ENCODE peak calls at places on chromosome 15, in ten cellular contexts. W is NCI-H187, E is NCI-H1092, L is T follicular helper cell, S is GM20000, U is amniotic epithelial cell, R is neural progenitor cell, N is T1000, V is T47D, D is NCI-H2171 treated with DMSO at 0.1 percent for 48 hours. O is an unnamed sample.

GRCh38 chr15:70016511-70016994 is 81.2 kb downstream of the TLE3 start:
- DNase-seq in W (no peak), E (no peak), L (no peak), S (peak; percentile 51), U (no peak), R (no peak), N (no peak), V (no peak), D (no peak), O (no peak)

GRCh38 chr15:67769468-67770097 is 55.7 kb upstream of the SKOR1 start:
- DNase-seq in W (no peak), E (no peak), L (no peak), S (no peak), U (no peak), R (no peak), N (no peak), V (no peak), D (peak; percentile 52), O (no peak)

GRCh38 chr15:66785637-66786036 is 83.6 kb downstream of the SMAD6 start:
- DNase-seq in W (no peak), E (no peak), L (no peak), S (no peak), U (peak; percentile 81), R (no peak), N (no peak), V (no peak), D (no peak), O (no peak)

GRCh38 chr15:70793694-70794093 is 30.3 kb upstream of the UACA start:
- DNase-seq in W (no peak), E (no peak), L (no peak), S (no peak), U (no peak), R (no peak), N (no peak), V (no peak), D (no peak), O (no peak)

GRCh38 chr15:56532766-56533455 is 68.0 kb upstream of the MNS1 start:
- DNase-seq in W (peak; percentile 59), E (no peak), L (no peak), S (no peak), U (no peak), R (no peak), N (no peak), V (no peak), D (peak; percentile 93), O (no peak)

GRCh38 chr15:31106495-31107300 is 5.2 kb upstream of the TRPM1 start:
- DNase-seq in W (no peak), E (no peak), L (no peak), S (no peak), U (peak; percentile 80), R (no peak), N (no peak), V (no peak), D (no peak), O (no peak)

GRCh38 chr15:45714501-45715488 is 80.0 kb downstream of the SQOR start:
- DNase-seq in W (peak; percentile 17), E (peak; percentile 46), L (no peak), S (peak; percentile 27), U (peak; percentile 80), R (peak; percentile 84), N (peak; percentile 46), V (no peak), D (peak; percentile 45), O (peak; percentile 86)

GRCh38 chr15:57005244-57005643 is 86.8 kb downstream of the TCF12 start:
- DNase-seq in W (no peak), E (no peak), L (no peak), S (no peak), U (no peak), R (no peak), N (no peak), V (no peak), D (no peak), O (no peak)

GRCh38 chr15:31857194-31857593 is 173.1 kb upstream of the CHRNA7 start:
- DNase-seq in W (no peak), E (no peak), L (no peak), S (no peak), U (no peak), R (peak; percentile 13), N (no peak), V (no peak), D (no peak), O (no peak)

GRCh38 chr15:99169769-99170311 is 65.0 kb downstream of the SYNM start:
- DNase-seq in W (no peak), E (no peak), L (no peak), S (no peak), U (peak; percentile 93), R (no peak), N (no peak), V (no peak), D (no peak), O (peak; percentile 58)

GRCh38 chr15:60899322-60899966 is 329.7 kb downstream of the RORA start:
- DNase-seq in W (no peak), E (no peak), L (no peak), S (peak; percentile 48), U (no peak), R (no peak), N (no peak), V (no peak), D (no peak), O (no peak)

GRCh38 chr15:69185706-69186105 is 25.3 kb downstream of the GLCE start:
- DNase-seq in W (no peak), E (no peak), L (no peak), S (no peak), U (no peak), R (no peak), N (no peak), V (no peak), D (no peak), O (no peak)

GRCh38 chr15:74892313-74892712 is 2.5 kb downstream of the MPI start:
- DNase-seq in W (no peak), E (no peak), L (no peak), S (no peak), U (no peak), R (no peak), N (no peak), V (no peak), D (no peak), O (no peak)

GRCh38 chr15:64950888-64951287 is 38.8 kb downstream of the SPG21 start:
- DNase-seq in W (no peak), E (no peak), L (no peak), S (no peak), U (no peak), R (no peak), N (no peak), V (no peak), D (peak; percentile 11), O (no peak)

GRCh38 chr15:70856884-70857546 is 3.1 kb upstream of the LARP6 start:
- DNase-seq in W (no peak), E (no peak), L (no peak), S (no peak), U (peak; percentile 99), R (no peak), N (peak; percentile 86), V (no peak), D (peak; percentile 12), O (peak; percentile 99)

GRCh38 chr15:67118808-67119207 is 53.4 kb downstream of the SMAD3 start:
- DNase-seq in W (no peak), E (no peak), L (no peak), S (no peak), U (no peak), R (no peak), N (no peak), V (no peak), D (no peak), O (no peak)

GRCh38 chr15:45549831-45550230 is 27.3 kb upstream of the SLC30A4 start:
- DNase-seq in W (no peak), E (no peak), L (no peak), S (no peak), U (peak; percentile 26), R (no peak), N (peak; percentile 34), V (no peak), D (no peak), O (peak; percentile 5)

GRCh38 chr15:41906608-41907007 is 12.8 kb upstream of the SPTBN5 start:
- DNase-seq in W (no peak), E (no peak), L (no peak), S (no peak), U (no peak), R (no peak), N (no peak), V (no peak), D (no peak), O (no peak)

GRCh38 chr15:49415171-49415570 is 7.9 kb upstream of the FGF7 start:
- DNase-seq in W (no peak), E (no peak), L (no peak), S (no peak), U (no peak), R (no peak), N (no peak), V (no peak), D (no peak), O (peak; percentile 23)

GRCh38 chr15:74531144-74531811 is 9.7 kb upstream of the ARID3B start:
- DNase-seq in W (no peak), E (no peak), L (no peak), S (no peak), U (peak; percentile 94), R (peak; percentile 54), N (peak; percentile 75), V (no peak), D (no peak), O (peak; percentile 59)

GRCh38 chr15:73997986-73998385 is 3.5 kb downstream of the PML start:
- DNase-seq in W (no peak), E (no peak), L (no peak), S (no peak), U (no peak), R (no peak), N (no peak), V (no peak), D (no peak), O (no peak)

GRCh38 chr15:68279779-68280745 is 2.5 kb downstream of the FEM1B start:
- DNase-seq in W (no peak), E (no peak), L (no peak), S (no peak), U (no peak), R (no peak), N (no peak), V (no peak), D (peak; percentile 43), O (no peak)

GRCh38 chr15:70299931-70300858 is 202.5 kb upstream of the TLE3 start:
- DNase-seq in W (peak; percentile 38), E (no peak), L (peak; percentile 27), S (peak; percentile 81), U (no peak), R (no peak), N (no peak), V (no peak), D (no peak), O (no peak)

GRCh38 chr15:40847225-40847961 is 3.5 kb downstream of the SPINT1 start:
- DNase-seq in W (peak; percentile 38), E (no peak), L (no peak), S (peak; percentile 81), U (peak; percentile 72), R (peak; percentile 76), N (no peak), V (peak; percentile 74), D (no peak), O (peak; percentile 56)

GRCh38 chr15:82849556-82850241 is 40.3 kb downstream of the WHAMM start:
- DNase-seq in W (no peak), E (peak; percentile 58), L (peak; percentile 13), S (peak; percentile 81), U (peak; percentile 89), R (peak; percentile 90), N (no peak), V (peak; percentile 71), D (peak; percentile 8), O (peak; percentile 87)

GRCh38 chr15:96367436-96368200 is 37.1 kb downstream of the NR2F2 start:
- DNase-seq in W (no peak), E (no peak), L (no peak), S (no peak), U (no peak), R (peak; percentile 57), N (no peak), V (no peak), D (no peak), O (no peak)

GRCh38 chr15:41895491-41895890 is 1.6 kb upstream of the SPTBN5 start:
- DNase-seq in W (no peak), E (no peak), L (no peak), S (no peak), U (no peak), R (no peak), N (no peak), V (no peak), D (no peak), O (no peak)

GRCh38 chr15:71471347-71471746 is 339.0 kb upstream of the NR2E3 start:
- DNase-seq in W (no peak), E (no peak), L (no peak), S (peak; percentile 9), U (no peak), R (no peak), N (no peak), V (no peak), D (no peak), O (no peak)